ENCODE peak calls at places on chromosomes 11 and 22, in ten cellular contexts. T is left ventricle myocardium inferior; S is AG08396; A is NAMALWA; K is activated T-cell treated with anti-CD3 and anti-CD28 coated beads, Interleukin-2, amount 50 U/mL, for 48 hours; B is HFF-Myc; I is GM23248; C is pons; H is substantia nigra; E is mesothelial cell of epicardium. M is an unnamed sample.
A peak's percentile ranks its signal among the peaks of the same experiment; 100 is the strongest.

GRCh38 chr11:2574553-2575535 is 125.0 kb downstream of the KCNQ1OT1 start:
- DNase-seq in T (no peak), S (no peak), A (no peak), K (no peak), B (no peak), I (no peak), C (peak; percentile 41), H (peak; percentile 30), E (no peak), M (no peak)

GRCh38 chr11:88482871-88483301 is 145.3 kb upstream of the CTSC start:
- DNase-seq in T (no peak), S (no peak), A (no peak), K (no peak), B (no peak), I (peak; percentile 54), C (no peak), H (no peak), E (no peak), M (no peak)

GRCh38 chr11:120622189-120622912 is 110.8 kb downstream of the GRIK4 start:
- DNase-seq in T (peak; percentile 54), S (no peak), A (peak; percentile 41), K (no peak), B (no peak), I (no peak), C (no peak), H (no peak), E (no peak), M (no peak)

GRCh38 chr22:47918276-47918928 is 1156.0 kb downstream of the TBC1D22A start:
- DNase-seq in T (no peak), S (no peak), A (no peak), K (peak; percentile 60), B (no peak), I (no peak), C (peak; percentile 1), H (no peak), E (no peak), M (no peak)

GRCh38 chr22:30783021-30783420 is 88.3 kb downstream of the OSBP2 start:
- DNase-seq in T (no peak), S (no peak), A (no peak), K (no peak), B (no peak), I (no peak), C (no peak), H (no peak), E (no peak), M (no peak)

GRCh38 chr11:111586305-111586915 is 15.8 kb upstream of the SIK2 start:
- DNase-seq in T (no peak), S (no peak), A (peak; percentile 77), K (no peak), B (no peak), I (peak; percentile 75), C (peak; percentile 69), H (no peak), E (no peak), M (peak; percentile 72)

GRCh38 chr11:71102251-71102995 is 150.0 kb downstream of the SHANK2 start:
- DNase-seq in T (no peak), S (no peak), A (no peak), K (no peak), B (no peak), I (no peak), C (no peak), H (no peak), E (no peak), M (no peak)

GRCh38 chr11:42777776-42778175 is 534.0 kb upstream of the API5 start:
- DNase-seq in T (no peak), S (no peak), A (no peak), K (no peak), B (no peak), I (no peak), C (no peak), H (no peak), E (no peak), M (no peak)

GRCh38 chr22:44204937-44205712 is 24.4 kb downstream of the PARVG start:
- DNase-seq in T (no peak), S (no peak), A (peak; percentile 37), K (no peak), B (no peak), I (no peak), C (no peak), H (no peak), E (no peak), M (no peak)

GRCh38 chr11:73961321-73961720 is 10.5 kb downstream of the DNAJB13 start:
- DNase-seq in T (no peak), S (peak; percentile 58), A (no peak), K (no peak), B (no peak), I (peak; percentile 72), C (no peak), H (no peak), E (no peak), M (no peak)

GRCh38 chr11:35855685-35856084 is 88.2 kb upstream of the LDLRAD3 start:
- DNase-seq in T (no peak), S (no peak), A (no peak), K (no peak), B (no peak), I (no peak), C (no peak), H (no peak), E (no peak), M (no peak)

GRCh38 chr11:47499614-47500013 is 50.7 kb upstream of the RAPSN start:
- DNase-seq in T (no peak), S (no peak), A (no peak), K (no peak), B (no peak), I (no peak), C (peak; percentile 35), H (no peak), E (no peak), M (no peak)

GRCh38 chr11:44110231-44110679 is 14.8 kb downstream of the EXT2 start:
- DNase-seq in T (peak; percentile 50), S (peak; percentile 66), A (peak; percentile 81), K (peak; percentile 77), B (no peak), I (peak; percentile 51), C (peak; percentile 47), H (no peak), E (peak; percentile 66), M (peak; percentile 62)

GRCh38 chr22:22823126-22823804 is 64.4 kb upstream of the IGLL5 start:
- DNase-seq in T (no peak), S (no peak), A (peak; percentile 42), K (no peak), B (no peak), I (no peak), C (no peak), H (no peak), E (no peak), M (no peak)

GRCh38 chr22:41682033-41682807 is 6.4 kb downstream of the SNU13 start:
- DNase-seq in T (peak; percentile 87), S (peak; percentile 88), A (peak; percentile 94), K (peak; percentile 85), B (no peak), I (peak; percentile 88), C (peak; percentile 78), H (peak; percentile 62), E (peak; percentile 94), M (peak; percentile 88)

GRCh38 chr22:39135092-39135896 is 17.2 kb downstream of the CBX7 start:
- DNase-seq in T (peak; percentile 56), S (peak; percentile 68), A (peak; percentile 75), K (peak; percentile 63), B (no peak), I (peak; percentile 45), C (no peak), H (no peak), E (peak; percentile 76), M (peak; percentile 77)

GRCh38 chr22:45319319-45319675 is 9.6 kb downstream of the FAM118A start:
- DNase-seq in T (peak; percentile 45), S (peak; percentile 59), A (no peak), K (no peak), B (no peak), I (peak; percentile 51), C (no peak), H (no peak), E (no peak), M (peak; percentile 51)

GRCh38 chr11:42465613-42466012 is 846.2 kb upstream of the API5 start:
- DNase-seq in T (no peak), S (no peak), A (no peak), K (no peak), B (no peak), I (no peak), C (no peak), H (no peak), E (no peak), M (no peak)

GRCh38 chr11:86155210-86155844 is 86.4 kb upstream of the PICALM start:
- DNase-seq in T (no peak), S (no peak), A (no peak), K (no peak), B (no peak), I (no peak), C (no peak), H (no peak), E (no peak), M (no peak)

GRCh38 chr11:83019888-83020579 is 51.7 kb downstream of the RAB30 start:
- DNase-seq in T (peak; percentile 66), S (no peak), A (no peak), K (no peak), B (no peak), I (no peak), C (peak; percentile 66), H (peak; percentile 27), E (no peak), M (no peak)

GRCh38 chr22:21012446-21013407 is 2.2 kb upstream of the P2RX6 start:
- DNase-seq in T (no peak), S (no peak), A (no peak), K (no peak), B (no peak), I (no peak), C (no peak), H (no peak), E (no peak), M (no peak)

GRCh38 chr22:41238570-41239442 is 1.9 kb downstream of the CHADL start:
- DNase-seq in T (no peak), S (no peak), A (no peak), K (no peak), B (no peak), I (no peak), C (no peak), H (no peak), E (no peak), M (no peak)

GRCh38 chr11:123145220-123145619 is 49.8 kb downstream of the CLMP start:
- DNase-seq in T (no peak), S (peak; percentile 85), A (no peak), K (no peak), B (peak; percentile 65), I (peak; percentile 92), C (no peak), H (no peak), E (no peak), M (peak; percentile 66)

GRCh38 chr11:66124564-66124963 is 54.5 kb downstream of the PACS1 start:
- DNase-seq in T (no peak), S (peak; percentile 29), A (no peak), K (no peak), B (no peak), I (peak; percentile 88), C (no peak), H (no peak), E (no peak), M (no peak)

GRCh38 chr11:70506658-70506970 is 108.3 kb downstream of the CTTN start:
- DNase-seq in T (peak; percentile 2), S (no peak), A (no peak), K (no peak), B (no peak), I (no peak), C (no peak), H (no peak), E (no peak), M (no peak)

GRCh38 chr11:34030386-34030785 is 21.1 kb upstream of the CAPRIN1 start:
- DNase-seq in T (no peak), S (no peak), A (no peak), K (no peak), B (no peak), I (no peak), C (no peak), H (no peak), E (no peak), M (no peak)

GRCh38 chr11:77140231-77140959 is 12.3 kb downstream of the MYO7A start:
- DNase-seq in T (peak; percentile 65), S (no peak), A (no peak), K (no peak), B (peak; percentile 36), I (peak; percentile 32), C (no peak), H (no peak), E (no peak), M (no peak)

GRCh38 chr11:69632900-69633299 is 8.1 kb upstream of the CCND1 start:
- DNase-seq in T (no peak), S (no peak), A (no peak), K (no peak), B (no peak), I (no peak), C (no peak), H (no peak), E (no peak), M (no peak)

M was measured in hepatocyte.